ENCODE peak calls at places on chromosome 21, in eight cellular contexts. E is hepatocyte, V is tibial nerve, X is uterus, J is neural progenitor cell, Y is fibroblast of lung, B is colonic mucosa, R is K562. M is an unnamed sample. For H3K4me1 and H3K36me3, the result is how much of the 10 kb centered on the place peaks cover.

GRCh38 chr21:38805282-38806152 is at the start of gene ETS2:
- DNase-seq in Y (peak), X (peak), R (peak), B (peak), V (peak), J (peak), E (peak), M (peak)

GRCh38 chr21:44421901-44422840 is 33.1 kb upstream of the LRRC3 start:
- DNase-seq in J (no peak), V (no peak), B (no peak), Y (no peak), X (no peak), E (no peak), R (no peak), M (no peak)

GRCh38 chr21:44052071-44052829 is 40.1 kb downstream of the TRAPPC10 start:
- DNase-seq in J (no peak), R (no peak), Y (no peak), V (no peak), B (no peak), X (no peak), E (no peak), M (no peak)

GRCh38 chr21:44377201-44377921 is 23.9 kb downstream of the TRPM2 start:
- DNase-seq in X (no peak), J (peak), E (no peak), B (no peak), Y (no peak), R (no peak), V (no peak), M (no peak)

GRCh38 chr21:38958940-38959685 is 153.4 kb downstream of the ETS2 start:
- DNase-seq in Y (peak), X (peak), J (no peak), B (peak), E (peak), R (peak), V (no peak), M (no peak)

GRCh38 chr21:42674351-42674940 is 21.0 kb downstream of the PDE9A start:
- DNase-seq in J (peak), R (peak), Y (no peak), V (no peak), B (no peak), X (peak), E (peak), M (no peak)

GRCh38 chr21:41138711-41139110 is 29.2 kb upstream of the BACE2 start:
- DNase-seq in V (no peak), J (no peak), B (no peak), X (no peak), E (no peak), Y (no peak), R (no peak), M (no peak)

GRCh38 chr21:41931041-41931451 is 22.8 kb downstream of the C2CD2 start:
- DNase-seq in X (no peak), V (no peak), Y (peak), B (no peak), E (peak), R (no peak), J (no peak), M (no peak)

GRCh38 chr21:31158789-31159581 is 120.7 kb upstream of the KRTAP19-8 start:
- DNase-seq in V (no peak), J (no peak), Y (no peak), R (no peak), E (no peak), X (no peak), B (no peak), M (no peak)

GRCh38 chr21:39680216-39680615 is 64.8 kb upstream of the IGSF5 start:
- DNase-seq in R (no peak), B (no peak), E (no peak), Y (no peak), X (no peak), J (no peak), V (no peak), M (no peak)

GRCh38 chr21:30839304-30839703 is 9.7 kb upstream of the KRTAP7-1 start:
- DNase-seq in E (peak), B (peak), V (no peak), Y (no peak), J (peak), R (peak), X (no peak), M (no peak)

GRCh38 chr21:43866233-43866632 is 1.2 kb downstream of the AGPAT3 start:
- DNase-seq in R (peak), J (peak), X (peak), E (peak), B (peak), Y (peak), V (no peak), M (no peak)

GRCh38 chr21:15401331-15401730 is 328.5 kb upstream of the USP25 start:
- DNase-seq in Y (no peak), B (no peak), X (peak), E (no peak), V (no peak), J (no peak), R (no peak), M (no peak)

GRCh38 chr21:27953328-27954045 is 986.6 kb upstream of the ADAMTS5 start:
- DNase-seq in V (no peak), Y (peak), X (no peak), R (no peak), E (no peak), B (no peak), J (no peak), M (no peak)

GRCh38 chr21:31730687-31731111 is 1.2 kb downstream of the SCAF4 start:
- DNase-seq in Y (no peak), E (no peak), V (no peak), X (no peak), J (peak), B (no peak), R (peak), M (no peak)

GRCh38 chr21:16179732-16180131 is 449.9 kb downstream of the USP25 start:
- DNase-seq in R (no peak), V (no peak), X (no peak), J (no peak), B (no peak), E (no peak), Y (peak), M (no peak)

GRCh38 chr21:31905444-31906400 is 32.9 kb downstream of the HUNK start:
- DNase-seq in R (no peak), B (no peak), V (no peak), J (no peak), E (no peak), X (no peak), Y (peak), M (no peak)

GRCh38 chr21:43880111-43880985 is 15.3 kb downstream of the AGPAT3 start:
- DNase-seq in E (no peak), V (no peak), B (no peak), J (no peak), X (no peak), Y (peak), R (no peak), M (no peak)

GRCh38 chr21:25790122-25790951 is 55.6 kb downstream of the GABPA start:
- DNase-seq in B (peak), R (peak), Y (peak), V (no peak), E (peak), J (peak), X (no peak), M (no peak)

GRCh38 chr21:43975469-43976098 is 36.5 kb upstream of the TRAPPC10 start:
- DNase-seq in E (peak), Y (peak), B (peak), V (peak), X (peak), J (peak), R (peak), M (peak)

GRCh38 chr21:41973861-41974751 is 20.3 kb upstream of the C2CD2 start:
- DNase-seq in J (no peak), E (no peak), X (peak), Y (no peak), B (peak), R (no peak), V (no peak), M (no peak)

GRCh38 chr21:30793581-30794314 is 19.3 kb downstream of the KRTAP8-1 start:
- DNase-seq in Y (no peak), B (no peak), J (no peak), E (peak), R (no peak), V (no peak), X (no peak), M (no peak)

GRCh38 chr21:24852610-24853195 is 754.6 kb downstream of the MRPL39 start:
- DNase-seq in V (no peak), X (no peak), J (no peak), E (no peak), Y (no peak), R (no peak), B (no peak), M (no peak)

GRCh38 chr21:22516230-22516629 is 1518.0 kb downstream of the NCAM2 start:
- DNase-seq in J (no peak), E (no peak), Y (no peak), B (no peak), V (no peak), X (no peak), R (no peak), M (no peak)

GRCh38 chr21:26125433-26126167 is 45.0 kb downstream of the APP start:
- DNase-seq in B (no peak), R (no peak), J (no peak), E (no peak), Y (no peak), V (no peak), X (no peak), M (no peak)

GRCh38 chr21:37374026-37374425 is 7.5 kb downstream of the DYRK1A start:
- DNase-seq in X (no peak), R (no peak), E (no peak), V (no peak), Y (peak), B (no peak), J (no peak), M (no peak)

GRCh38 chr21:37375866-37376574 is 9.4 kb downstream of the DYRK1A start:
- DNase-seq in X (no peak), B (no peak), E (no peak), V (no peak), Y (no peak), R (no peak), J (no peak), M (no peak)

GRCh38 chr21:37371041-37371397 is 4.4 kb downstream of the DYRK1A start:
- DNase-seq in E (no peak), X (no peak), V (no peak), Y (no peak), R (no peak), B (no peak), J (no peak), M (no peak)

GRCh38 chr21:37372127-37372731 is 5.7 kb downstream of the DYRK1A start:
- DNase-seq in E (no peak), V (no peak), B (no peak), R (peak), Y (no peak), X (no peak), J (no peak), M (no peak)

DNA sequence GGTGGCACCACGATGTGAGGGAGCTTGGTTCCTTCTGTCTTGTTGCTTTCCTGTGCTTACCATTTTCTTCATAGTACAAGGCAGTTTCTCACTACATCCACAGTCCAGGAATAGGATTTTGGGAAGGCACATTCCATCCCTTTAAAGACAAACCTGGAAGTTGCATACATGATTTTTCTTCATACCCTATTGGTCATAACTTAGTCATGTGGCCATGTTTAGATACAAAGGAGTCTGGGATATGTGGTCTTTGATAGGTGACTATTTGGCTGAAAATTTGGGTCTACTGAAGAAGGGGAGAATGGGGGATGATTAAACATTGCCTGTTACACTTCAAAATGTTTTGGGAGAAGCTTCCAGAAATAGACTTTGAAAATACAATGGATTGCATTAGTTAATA is 7.0 kb downstream of the DYRK1A start:
- DNase-seq in J (no peak), X (no peak), E (no peak), B (no peak), Y (no peak), V (no peak), R (no peak), M (no peak)
- H3K4me1 ChIP-seq in J (under half), X (under half), E (under half), B (under half), Y (under half), V (under half), R (half or more), M (half or more)

GRCh38 chr21:19603011-19603593 is 1199.5 kb upstream of the TMPRSS15 start:
- DNase-seq in Y (no peak), X (no peak), R (no peak), E (no peak), J (no peak), V (no peak), B (no peak), M (no peak)

GRCh38 chr21:19609611-19610010 is 1206.0 kb upstream of the TMPRSS15 start:
- DNase-seq in J (no peak), Y (no peak), X (no peak), R (no peak), V (no peak), E (no peak), B (no peak), M (no peak)

GRCh38 chr21:19607983-19608668 is 1204.5 kb upstream of the TMPRSS15 start:
- DNase-seq in J (peak), V (no peak), E (peak), Y (no peak), B (no peak), R (peak), X (no peak), M (no peak)
- TF ChIP-seq CTCF in J (peak), V (no peak), E (peak), Y (no peak), B (no peak), R (no peak), X (no peak), M (no peak)

DNA sequence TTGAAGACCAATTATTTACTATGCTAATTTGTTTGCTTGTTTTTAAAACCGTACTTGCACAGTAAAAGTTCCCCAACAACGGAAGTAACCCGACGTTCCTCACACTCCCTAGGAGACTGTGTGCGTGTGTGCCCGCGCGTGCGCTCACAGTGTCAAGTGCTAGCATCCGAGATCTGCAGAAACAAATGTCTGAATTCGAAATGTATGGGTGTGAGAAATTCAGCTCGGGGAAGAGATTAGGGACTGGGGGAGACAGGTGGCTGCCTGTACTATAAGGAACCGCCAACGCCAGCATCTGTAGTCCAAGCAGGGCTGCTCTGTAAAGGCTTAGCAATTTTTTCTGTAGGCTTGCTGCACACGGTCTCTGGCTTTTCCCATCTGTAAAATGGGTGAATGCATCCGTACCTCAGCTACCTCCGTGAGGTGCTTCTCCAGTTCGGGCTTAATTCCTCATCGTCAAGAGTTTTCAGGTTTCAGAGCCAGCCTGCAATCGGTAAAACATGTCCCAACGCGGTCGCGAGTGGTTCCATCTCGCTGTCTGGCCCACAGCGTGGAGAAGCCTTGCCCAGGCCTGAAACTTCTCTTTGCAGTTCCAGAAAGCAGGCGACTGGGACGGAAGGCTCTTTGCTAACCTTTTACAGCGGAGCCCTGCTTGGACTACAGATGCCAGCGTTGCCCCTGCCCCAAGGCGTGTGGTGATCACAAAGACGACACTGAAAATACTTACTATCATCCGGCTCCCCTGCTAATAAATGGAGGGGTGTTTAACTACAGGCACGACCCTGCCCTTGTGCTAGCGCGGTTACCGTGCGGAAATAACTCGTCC is 1.2 kb upstream of the OLIG2 start:
- DNase-seq in V (no peak), E (no peak), X (no peak), J (peak), Y (no peak), R (no peak), B (no peak), M (no peak)
- H3K36me3 ChIP-seq in V (under half), E (under half), X (under half), J (under half), Y (under half), R (under half), B (under half), M (under half)

GRCh38 chr21:34337741-34338140 is 26.1 kb upstream of the KCNE2 start:
- DNase-seq in J (no peak), X (no peak), V (no peak), E (no peak), R (no peak), Y (peak), B (no peak), M (no peak)

GRCh38 chr21:34338226-34338625 is 25.6 kb upstream of the KCNE2 start:
- DNase-seq in V (no peak), R (no peak), B (no peak), X (no peak), E (no peak), Y (no peak), J (no peak), M (no peak)

GRCh38 chr21:34336756-34337391 is 26.9 kb upstream of the KCNE2 start:
- DNase-seq in R (no peak), Y (peak), X (no peak), E (no peak), B (no peak), J (no peak), V (no peak), M (no peak)

GRCh38 chr21:34342476-34342875 is 21.3 kb upstream of the KCNE2 start:
- DNase-seq in J (no peak), X (no peak), V (no peak), E (no peak), R (no peak), Y (no peak), B (no peak), M (no peak)

DNA sequence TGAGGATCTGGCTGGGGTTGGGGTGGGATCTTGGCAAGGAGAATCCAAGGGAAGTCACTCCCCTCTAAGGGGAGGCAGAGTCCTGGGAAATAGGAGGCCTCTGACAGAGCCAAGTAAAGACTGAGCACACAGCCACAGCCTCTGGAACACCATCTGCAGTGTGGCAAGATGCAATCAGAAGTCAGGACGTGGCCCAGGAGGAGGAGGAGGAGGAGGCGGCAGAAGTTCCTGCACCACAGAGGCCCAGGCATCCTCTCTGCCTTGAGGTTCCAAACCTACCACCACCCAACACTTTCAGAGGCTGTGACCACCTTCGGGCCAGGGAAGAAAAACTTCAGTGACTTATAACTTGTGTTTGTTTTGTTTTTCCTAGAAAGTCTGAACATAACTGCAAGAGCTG is 23.7 kb upstream of the KCNE2 start:
- DNase-seq in R (no peak), V (no peak), J (no peak), B (no peak), Y (no peak), E (no peak), X (no peak), M (no peak)
- H3K4me1 ChIP-seq in R (under half), V (under half), J (under half), B (under half), Y (under half), E (under half), X (under half), M (under half)

DNA sequence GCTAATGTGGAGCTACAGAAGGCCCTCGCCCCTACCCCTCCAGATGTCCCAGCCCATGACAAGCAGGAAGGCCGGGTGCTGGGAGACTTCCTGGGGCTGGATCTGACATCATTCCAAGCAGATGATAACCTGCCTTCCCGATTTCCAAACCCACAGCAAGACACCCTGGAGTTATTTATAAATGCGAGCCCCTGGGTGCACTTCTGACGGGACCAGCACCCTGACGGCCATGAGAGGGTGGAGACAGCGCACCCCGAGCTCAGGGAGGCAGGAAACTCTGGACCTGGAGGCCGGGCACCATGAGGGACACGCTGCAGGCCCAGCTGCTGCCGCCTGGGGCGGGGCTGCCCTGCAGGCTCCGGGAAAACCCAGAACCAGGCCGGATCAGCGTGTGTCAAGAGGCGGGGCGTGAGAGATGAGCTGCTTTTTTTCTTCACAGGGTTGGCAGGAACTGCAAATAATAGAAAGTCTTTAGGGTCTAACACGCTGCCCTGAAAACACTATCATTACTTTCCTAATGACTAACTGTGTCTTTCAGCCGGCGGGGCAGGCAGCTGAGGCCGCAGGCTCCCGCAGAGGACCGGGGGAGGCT is 2.5 kb upstream of the PCBP3 start:
- DNase-seq in X (no peak), E (peak), B (peak), V (no peak), R (no peak), J (peak), Y (peak), M (no peak)
- TF ChIP-seq CTCF in X (no peak), E (peak), B (no peak), V (no peak), R (peak), J (no peak), Y (peak), M (no peak)

DNA sequence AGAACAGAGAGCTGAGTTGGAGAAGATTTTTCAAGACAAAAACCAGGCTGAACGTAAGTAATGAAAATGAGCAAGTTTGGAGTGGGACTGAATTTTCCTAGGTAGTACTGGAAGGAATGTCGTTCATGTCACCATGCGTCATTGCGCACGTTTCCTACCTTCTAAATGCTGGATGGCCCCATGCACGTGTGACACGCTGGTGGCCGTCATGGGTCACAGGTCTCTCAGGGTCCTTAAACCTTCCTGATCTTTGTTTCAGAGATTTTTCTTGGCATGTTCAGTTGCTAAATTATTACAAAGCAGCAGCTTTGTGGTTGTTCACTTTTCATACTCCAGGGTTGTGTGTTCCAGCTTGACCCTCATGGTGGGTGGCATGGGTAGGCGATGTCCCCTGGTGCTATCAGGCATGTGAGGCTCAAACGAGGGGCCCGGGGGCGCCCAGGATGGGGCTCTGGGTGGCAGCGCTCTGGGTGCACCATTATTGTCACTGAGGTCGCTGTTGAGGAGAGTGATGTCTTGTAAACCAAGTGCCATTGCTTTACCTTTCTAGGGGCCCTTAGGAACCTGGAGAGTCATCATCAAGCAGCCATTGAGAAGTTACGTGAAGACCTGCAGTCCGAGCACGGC is 25.3 kb downstream of the PCNT start:
- DNase-seq in V (no peak), E (no peak), X (no peak), Y (no peak), R (no peak), J (no peak), B (no peak), M (no peak)
- H3K36me3 ChIP-seq in V (under half), E (under half), X (under half), Y (under half), R (half or more), J (under half), B (under half), M (under half)

GRCh38 chr21:35561076-35561475 is 499.2 kb downstream of the SETD4 start:
- DNase-seq in X (no peak), E (no peak), Y (peak), V (no peak), B (no peak), R (no peak), J (no peak), M (no peak)
- H3K4me1 ChIP-seq in X (under half), E (under half), Y (under half), V (under half), B (under half), R (under half), J (under half), M (under half)

M was measured in CD8-positive, alpha-beta T cell.